ENCODE peak calls at places on chromosomes 2 and 18, in five cellular contexts. C, F, M, D and N are unnamed samples.

GRCh38 chr2:217887841-217888665 is 114.7 kb downstream of the TNS1 start:
- DNase-seq in F (peak; percentile 49), M (no peak), C (no peak), D (no peak), N (no peak)

GRCh38 chr2:20185176-20186022 is 39.5 kb downstream of the SDC1 start:
- DNase-seq in C (no peak), M (no peak), F (no peak), D (no peak), N (no peak)

GRCh38 chr2:207296265-207296948 is 130.7 kb upstream of the KLF7 start:
- DNase-seq in M (no peak), C (no peak), D (no peak), F (no peak), N (no peak)

GRCh38 chr2:202494300-202494699 is 118.2 kb downstream of the BMPR2 start:
- DNase-seq in M (no peak), C (no peak), D (no peak), F (no peak), N (peak; percentile 98)

GRCh38 chr2:51960846-51961335 is 929.0 kb upstream of the NRXN1 start:
- DNase-seq in M (no peak), D (no peak), F (no peak), C (no peak), N (no peak)

GRCh38 chr2:234377761-234378341 is 119.0 kb downstream of the ARL4C start:
- DNase-seq in F (no peak), C (no peak), M (no peak), D (no peak), N (no peak)

GRCh38 chr18:61388010-61388409 is 54.8 kb downstream of the CDH20 start:
- DNase-seq in C (no peak), F (no peak), D (no peak), M (no peak), N (no peak)

GRCh38 chr18:32549248-32549842 is 78.7 kb upstream of the GAREM1 start:
- DNase-seq in M (no peak), C (peak; percentile 50), F (peak; percentile 42), D (peak; percentile 58), N (peak; percentile 39)

GRCh38 chr2:100205128-100205527 is 62.7 kb upstream of the AFF3 start:
- DNase-seq in D (no peak), F (no peak), C (no peak), M (no peak), N (no peak)

GRCh38 chr18:30970201-30970816 is 72.2 kb downstream of the DSC3 start:
- DNase-seq in C (peak; percentile 63), F (no peak), M (no peak), D (no peak), N (peak; percentile 31)

GRCh38 chr18:22471546-22472131 is 53.9 kb upstream of the CTAGE1 start:
- DNase-seq in M (no peak), D (no peak), C (no peak), F (no peak), N (no peak)

GRCh38 chr2:139529045-139529444 is 748.9 kb upstream of the NXPH2 start:
- DNase-seq in M (no peak), F (no peak), D (no peak), C (no peak), N (no peak)

GRCh38 chr2:127645395-127646291 is at the start of gene GPR17:
- DNase-seq in C (no peak), D (no peak), F (no peak), M (no peak), N (peak; percentile 59)

GRCh38 chr18:427005-427404 is 73.5 kb downstream of the COLEC12 start:
- DNase-seq in M (no peak), C (no peak), F (no peak), D (no peak), N (no peak)

GRCh38 chr2:204871246-204871953 is 326.1 kb downstream of the PARD3B start:
- DNase-seq in D (no peak), F (no peak), M (no peak), C (no peak), N (peak; percentile 16)

GRCh38 chr2:152861349-152861942 is 143.0 kb downstream of the ARL6IP6 start:
- DNase-seq in C (peak; percentile 46), D (peak; percentile 63), M (no peak), F (peak; percentile 58), N (peak; percentile 43)

GRCh38 chr2:70083344-70084156 is 3.7 kb upstream of the PCBP1 start:
- DNase-seq in F (no peak), D (no peak), C (peak; percentile 83), M (peak; percentile 88), N (peak; percentile 87)

GRCh38 chr2:197909377-197909776 is 105.0 kb downstream of the PLCL1 start:
- DNase-seq in C (peak; percentile 6), M (no peak), D (no peak), F (peak; percentile 37), N (no peak)

GRCh38 chr2:156769802-156770201 is 333.6 kb downstream of the GPD2 start:
- DNase-seq in C (no peak), M (no peak), F (no peak), D (no peak), N (no peak)

GRCh38 chr2:65388626-65389390 is 43.6 kb downstream of the SPRED2 start:
- DNase-seq in C (no peak), D (no peak), M (no peak), F (no peak), N (no peak)

GRCh38 chr2:219551863-219552381 is 8.1 kb downstream of the TMEM198 start:
- DNase-seq in M (no peak), C (no peak), F (no peak), D (no peak), N (no peak)

GRCh38 chr2:219554369-219554768 is 10.5 kb downstream of the TMEM198 start:
- DNase-seq in F (no peak), C (no peak), D (no peak), M (no peak), N (no peak)

GRCh38 chr2:219552382-219553167 is 8.7 kb downstream of the TMEM198 start:
- DNase-seq in C (peak; percentile 64), F (peak; percentile 90), D (peak; percentile 100), M (no peak), N (peak; percentile 79)

GRCh38 chr2:219553463-219553862 is 9.6 kb downstream of the TMEM198 start:
- DNase-seq in C (no peak), F (no peak), M (no peak), D (no peak), N (no peak)

DNA sequence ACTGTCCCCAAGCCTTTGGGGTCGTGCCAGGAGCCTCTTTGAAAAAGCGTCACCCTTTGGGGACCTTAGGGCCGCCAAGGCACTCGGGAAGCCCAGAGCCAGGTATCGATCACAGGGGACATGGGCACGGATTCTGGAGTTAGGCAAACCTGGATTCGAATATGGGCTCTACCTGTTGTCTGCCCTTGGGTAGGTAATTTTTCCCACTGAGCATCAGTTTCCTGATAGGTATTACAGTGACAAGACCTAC is 9.3 kb downstream of the TMEM198 start:
- DNase-seq in F (no peak), C (no peak), D (no peak), M (no peak), N (no peak)
- TF ChIP-seq EZH2 in F (no peak), C (no peak), D (peak; percentile 34), M (no peak), N (no peak)

GRCh38 chr2:191366199-191366598 is 121.0 kb downstream of the MYO1B start:
- DNase-seq in D (no peak), M (no peak), F (no peak), C (no peak), N (no peak)

GRCh38 chr2:191360918-191361317 is 115.7 kb downstream of the MYO1B start:
- DNase-seq in M (no peak), C (no peak), F (no peak), D (no peak), N (no peak)

GRCh38 chr2:191363267-191363666 is 118.1 kb downstream of the MYO1B start:
- DNase-seq in F (no peak), M (no peak), D (no peak), C (no peak), N (no peak)

GRCh38 chr2:191365089-191365488 is 119.9 kb downstream of the MYO1B start:
- DNase-seq in M (no peak), F (no peak), D (no peak), C (no peak), N (no peak)

DNA sequence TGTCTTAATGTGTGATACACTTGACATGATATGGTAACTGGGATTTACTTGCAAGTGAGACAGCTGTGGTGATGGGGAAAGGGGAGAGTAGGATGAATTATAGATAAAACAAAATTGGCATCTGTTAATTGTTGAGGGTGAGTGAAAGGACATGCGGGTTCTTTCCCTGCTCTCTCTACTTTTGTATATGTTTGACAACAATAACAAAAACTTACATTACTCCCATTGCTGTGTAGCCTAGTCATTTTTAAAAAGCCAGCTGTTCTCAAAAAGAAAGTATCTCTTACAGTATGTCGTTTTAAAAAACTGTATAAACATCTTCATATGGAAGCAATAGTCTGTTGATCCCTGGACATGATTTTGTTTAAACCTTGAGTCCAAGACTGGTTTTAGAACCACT is 117.6 kb downstream of the MYO1B start:
- DNase-seq in C (no peak), M (no peak), F (no peak), D (no peak), N (no peak)
- TF ChIP-seq SRF in C (no peak), M (no peak), F (no peak), D (no peak), N (no peak)

DNA sequence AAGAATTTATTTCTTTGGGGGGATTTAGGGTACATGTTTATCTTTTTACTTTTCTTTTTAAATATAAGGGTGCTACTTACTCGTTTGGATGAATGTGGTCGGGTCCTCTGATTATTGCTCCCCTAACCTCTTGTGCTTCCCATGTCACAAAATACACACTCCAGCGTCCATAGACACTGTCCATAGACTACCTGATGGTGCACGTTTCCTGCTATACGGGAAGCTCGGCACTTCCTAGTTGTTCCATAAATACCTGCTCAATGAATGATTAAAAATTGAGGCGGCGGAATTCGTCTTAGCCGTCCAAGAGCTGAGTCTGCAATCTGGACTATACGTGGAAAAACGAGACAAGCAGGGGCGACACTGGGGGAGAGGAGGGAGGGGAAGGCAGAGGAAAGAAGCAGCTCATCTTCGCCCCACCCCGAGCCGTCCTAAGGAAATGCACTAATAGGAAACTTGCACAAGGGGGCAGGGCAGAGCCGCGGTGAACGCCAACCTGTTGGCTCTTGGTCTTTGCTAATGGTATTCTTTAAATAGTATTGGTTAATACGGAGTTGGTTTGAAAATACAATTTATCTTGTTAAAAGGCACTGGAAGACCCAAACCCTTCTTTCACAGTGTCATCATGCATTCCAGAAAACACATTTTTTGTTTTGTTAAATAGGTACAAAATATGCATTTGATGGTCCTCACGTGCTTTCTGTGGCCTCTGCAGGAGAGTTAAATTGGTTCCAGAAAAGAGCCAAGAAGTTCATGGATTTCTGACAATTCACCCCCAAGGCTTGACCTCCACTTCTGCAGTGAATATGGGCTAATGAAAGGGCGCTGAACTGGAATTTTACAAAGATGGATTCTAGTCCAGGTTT is 73.0 kb upstream of the KCTD1 start:
- DNase-seq in F (peak; percentile 43), M (no peak), C (peak; percentile 23), D (peak; percentile 84), N (peak; percentile 21)
- TF ChIP-seq EZH2 in F (no peak), M (no peak), C (no peak), D (no peak), N (no peak)

GRCh38 chr2:146321175-146321574 is 1523.7 kb upstream of the ACVR2A start:
- DNase-seq in F (no peak), C (no peak), M (no peak), D (no peak), N (no peak)

GRCh38 chr2:146324954-146325353 is 1519.9 kb upstream of the ACVR2A start:
- DNase-seq in F (no peak), C (no peak), D (no peak), M (no peak), N (no peak)

GRCh38 chr2:146317959-146318358 is 1526.9 kb upstream of the ACVR2A start:
- DNase-seq in M (no peak), D (no peak), C (no peak), F (no peak), N (no peak)

GRCh38 chr2:146323564-146323963 is 1521.3 kb upstream of the ACVR2A start:
- DNase-seq in M (no peak), C (no peak), F (no peak), D (no peak), N (no peak)
- TF ChIP-seq SRF in M (no peak), C (no peak), F (no peak), D (no peak), N (no peak)

GRCh38 chr2:96927420-96928171 is 57.7 kb upstream of the SEMA4C start:
- DNase-seq in C (no peak), F (no peak), D (no peak), M (no peak), N (no peak)
- TF ChIP-seq EZH2 in C (no peak), F (no peak), D (no peak), M (no peak), N (no peak)